ENCODE peak calls at places on chromosome 12, in seven cellular contexts. G is neuronal stem cell, N is H9, I is IMR-90, W is mesenchymal stem cell, H is H1, D is trophoblast cell. X is an unnamed sample.

GRCh38 chr12:49482095-49483051 is 56.5 kb upstream of the KCNH3 start:
- DNase-seq in W (no peak), D (peak), G (no peak), I (peak), N (peak), H (no peak), X (peak)

GRCh38 chr12:132484891-132485441 is 5.0 kb upstream of the FBRSL1 start:
- DNase-seq in N (no peak), W (no peak), D (no peak), I (no peak), G (no peak), H (no peak), X (no peak)

GRCh38 chr12:93624595-93625294 is 52.3 kb downstream of the SOCS2 start:
- DNase-seq in W (peak), N (peak), D (peak), I (peak), H (no peak), G (no peak), X (peak)

GRCh38 chr12:4824415-4824814 is 85.3 kb upstream of the KCNA1 start:
- DNase-seq in I (peak), N (no peak), H (no peak), W (peak), G (no peak), D (peak), X (peak)

GRCh38 chr12:53193953-53194716 is 12.9 kb downstream of the ITGB7 start:
- DNase-seq in W (no peak), I (no peak), G (no peak), D (no peak), N (no peak), H (no peak), X (no peak)

GRCh38 chr12:122840580-122841513 is 5.6 kb downstream of the HIP1R start:
- DNase-seq in H (no peak), W (no peak), D (peak), I (no peak), N (peak), G (no peak), X (peak)

GRCh38 chr12:129532082-129532481 is 371.7 kb downstream of the TMEM132D start:
- DNase-seq in G (no peak), I (no peak), W (no peak), H (no peak), N (no peak), D (no peak), X (no peak)

GRCh38 chr12:1972856-1973317 is 31.4 kb downstream of the DCP1B start:
- DNase-seq in I (peak), W (peak), G (no peak), N (no peak), D (no peak), H (no peak), X (no peak)

DNA sequence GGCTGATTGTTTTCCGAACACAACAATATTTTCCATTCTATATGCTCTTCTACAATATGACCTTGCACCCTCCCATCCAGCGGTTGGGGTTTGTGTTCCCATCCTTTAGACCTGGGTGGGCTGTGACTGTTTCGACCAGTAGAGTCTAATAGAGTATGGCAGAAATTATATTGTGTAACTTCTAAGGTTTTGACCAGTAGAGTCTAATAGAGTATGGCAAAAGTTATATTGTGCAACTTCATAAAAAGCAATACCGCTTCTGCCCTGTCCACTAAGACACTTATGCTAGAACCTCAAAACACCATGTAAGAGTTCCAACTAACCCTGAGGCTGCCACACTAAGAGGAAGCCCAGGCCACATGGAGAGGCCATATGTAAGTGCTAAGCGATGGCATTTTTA is 719.7 kb upstream of the TBX3 start:
- DNase-seq in W (no peak), I (no peak), H (no peak), G (no peak), D (no peak), N (no peak), X (no peak)
- H3K18ac ChIP-seq in W (peak), I (no peak), H (no peak), G (no peak), D (no peak), N (no peak), X (no peak)

GRCh38 chr12:14810167-14810952 is 3.6 kb downstream of the SMCO3 start:
- DNase-seq in D (no peak), H (no peak), G (no peak), N (no peak), I (no peak), W (no peak), X (no peak)
- H4K8ac ChIP-seq in D (no peak), H (no peak), G (no peak), N (no peak), I (no peak), W (no peak), X (no peak)

DNA sequence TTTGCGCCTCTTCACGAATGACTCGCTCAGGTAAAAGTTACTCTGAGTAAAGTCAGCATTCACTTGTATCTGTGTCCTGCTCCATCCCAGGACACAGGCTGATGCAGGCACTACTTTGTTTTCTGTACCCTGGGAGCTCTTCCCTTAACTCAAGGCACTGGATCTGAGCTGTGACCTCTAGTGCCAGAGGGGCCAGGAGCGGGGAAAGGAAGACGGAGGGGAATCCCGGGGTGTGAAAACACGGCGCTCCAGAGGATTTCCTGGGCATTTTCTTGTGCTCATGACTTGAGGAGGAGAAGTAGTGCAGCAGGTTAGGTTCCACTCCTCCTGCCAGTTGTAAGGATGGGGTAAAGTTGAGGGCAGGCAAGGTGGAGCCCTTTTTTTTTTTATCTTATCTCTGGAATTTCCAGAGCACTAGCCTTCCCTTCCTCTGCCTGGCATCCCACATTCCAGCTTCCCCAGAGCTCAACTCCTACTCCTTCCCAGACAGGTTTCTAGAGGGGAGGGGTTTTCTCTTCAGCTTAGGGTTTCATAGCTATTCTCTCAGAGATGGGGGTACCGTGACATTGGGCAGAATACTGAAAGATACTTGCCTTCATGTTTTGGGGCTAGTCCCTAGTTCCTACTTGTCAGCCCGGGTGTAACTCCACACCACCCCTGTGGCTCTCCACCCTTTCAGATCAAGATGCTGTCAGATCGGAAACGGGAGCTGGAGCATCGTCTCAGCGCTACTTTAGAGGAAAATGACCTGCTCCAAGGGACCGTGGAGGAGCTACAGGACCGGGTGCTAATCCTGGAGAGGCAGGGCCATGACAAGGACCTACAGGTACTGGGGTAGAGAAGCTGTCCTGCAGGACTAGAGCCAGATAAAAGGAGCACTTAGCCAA is 52.3 kb downstream of the RAB35 start:
- DNase-seq in G (no peak), I (no peak), W (no peak), N (no peak), H (no peak), D (peak), X (peak)
- H2BK120ac ChIP-seq in G (no peak), I (no peak), W (no peak), N (no peak), H (no peak), D (no peak), X (no peak)

DNA sequence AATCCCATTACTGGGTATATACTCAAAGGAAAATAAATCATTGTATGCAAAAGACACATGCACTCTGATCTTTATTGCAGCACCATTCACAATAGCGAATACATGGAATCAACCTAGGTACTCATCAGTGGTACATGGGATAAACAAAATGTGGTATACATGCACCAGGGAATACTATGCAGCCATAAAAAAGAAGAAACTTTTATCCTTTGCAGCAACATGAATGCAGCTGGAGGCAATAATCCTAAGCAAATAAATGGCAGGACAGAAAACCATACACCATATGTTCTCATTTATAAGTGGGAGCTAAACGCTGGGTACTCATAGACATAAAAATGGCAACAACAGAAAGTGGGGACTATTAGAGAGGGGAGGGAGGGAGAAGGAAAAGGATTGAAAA is 15.9 kb downstream of the ERGIC2 start:
- DNase-seq in D (no peak), I (no peak), G (no peak), N (no peak), W (no peak), H (no peak), X (no peak)
- H3K18ac ChIP-seq in D (no peak), I (no peak), G (no peak), N (no peak), W (no peak), H (no peak), X (no peak)

GRCh38 chr12:84694111-84694510 is 218.5 kb downstream of the SLC6A15 start:
- DNase-seq in H (no peak), W (no peak), D (no peak), N (no peak), G (no peak), I (no peak), X (no peak)
- H4K8ac ChIP-seq in H (no peak), W (no peak), D (no peak), N (no peak), G (no peak), I (no peak), X (no peak)

GRCh38 chr12:32151081-32151480 is 44.4 kb downstream of the BICD1 start:
- DNase-seq in W (no peak), I (no peak), H (no peak), N (no peak), D (no peak), G (no peak), X (no peak)

GRCh38 chr12:32145096-32145495 is 38.4 kb downstream of the BICD1 start:
- DNase-seq in I (no peak), G (no peak), H (no peak), N (no peak), W (no peak), D (no peak), X (no peak)

GRCh38 chr12:32149489-32149888 is 42.8 kb downstream of the BICD1 start:
- DNase-seq in D (no peak), G (no peak), N (no peak), I (no peak), H (no peak), W (no peak), X (no peak)

GRCh38 chr12:32148372-32148771 is 41.7 kb downstream of the BICD1 start:
- DNase-seq in G (no peak), W (no peak), I (peak), D (no peak), H (no peak), N (no peak), X (no peak)

GRCh38 chr12:32146074-32146873 is 39.6 kb downstream of the BICD1 start:
- DNase-seq in H (no peak), I (no peak), N (no peak), W (no peak), G (no peak), D (no peak), X (no peak)
- H2BK120ac ChIP-seq in H (no peak), I (no peak), N (no peak), W (no peak), G (no peak), D (no peak), X (no peak)

GRCh38 chr12:77032406-77032805 is 33.0 kb downstream of the E2F7 start:
- DNase-seq in D (peak), I (peak), W (no peak), N (no peak), G (no peak), H (no peak), X (no peak)

GRCh38 chr12:77033658-77034164 is 31.7 kb downstream of the E2F7 start:
- DNase-seq in H (no peak), N (no peak), I (no peak), W (no peak), D (no peak), G (no peak), X (no peak)

GRCh38 chr12:77031745-77032144 is 33.6 kb downstream of the E2F7 start:
- DNase-seq in W (peak), H (no peak), I (peak), G (no peak), D (peak), N (no peak), X (peak)
- H3K18ac ChIP-seq in W (no peak), H (no peak), I (no peak), G (no peak), D (no peak), N (no peak), X (no peak)

GRCh38 chr12:111170559-111170958 is 198.3 kb downstream of the PHETA1 start:
- DNase-seq in G (no peak), H (no peak), N (no peak), D (peak), W (no peak), I (no peak), X (no peak)

GRCh38 chr12:111166779-111167540 is 201.9 kb downstream of the PHETA1 start:
- DNase-seq in W (no peak), I (no peak), N (no peak), G (no peak), H (no peak), D (no peak), X (no peak)

GRCh38 chr12:111169032-111169431 is 199.9 kb downstream of the PHETA1 start:
- DNase-seq in G (no peak), D (no peak), W (no peak), N (no peak), I (no peak), H (no peak), X (no peak)

GRCh38 chr12:111171334-111171733 is 197.6 kb downstream of the PHETA1 start:
- DNase-seq in G (no peak), I (no peak), N (no peak), D (peak), H (no peak), W (no peak), X (no peak)

GRCh38 chr12:111168009-111168786 is 200.7 kb downstream of the PHETA1 start:
- DNase-seq in N (no peak), W (no peak), H (no peak), I (no peak), D (no peak), G (no peak), X (peak)
- H4K8ac ChIP-seq in N (no peak), W (no peak), H (no peak), I (no peak), D (no peak), G (no peak), X (no peak)

X was measured in mesendoderm.